ENCODE peak calls at places on chromosomes 1 and 21, in four cellular contexts. L is heart right ventricle, E is GM23248, Q is pancreas. F is an unnamed sample.
A peak's percentile ranks its signal among the peaks of the same experiment; 100 is the strongest.

GRCh38 chr1:89827902-89828301 is 7.1 kb downstream of the LRRC8D start:
- DNase-seq in L (no peak), E (no peak), Q (no peak), F (no peak)

GRCh38 chr1:178196631-178197030 is 102.7 kb downstream of the RASAL2 start:
- DNase-seq in L (no peak), E (no peak), Q (no peak), F (no peak)

GRCh38 chr1:8913457-8913856 is 32.2 kb upstream of the CA6 start:
- DNase-seq in L (no peak), E (no peak), Q (no peak), F (no peak)

GRCh38 chr1:246836169-246836568 is 95.6 kb downstream of the AHCTF1 start:
- DNase-seq in L (no peak), E (peak; percentile 13), Q (no peak), F (no peak)

GRCh38 chr1:182698977-182699672 is 14.7 kb upstream of the RGS8 start:
- DNase-seq in L (no peak), E (no peak), Q (no peak), F (no peak)

GRCh38 chr21:41345934-41346685 is 15.7 kb upstream of the MX2 start:
- DNase-seq in L (no peak), E (no peak), Q (peak; percentile 59), F (no peak)

GRCh38 chr1:157154940-157155514 is 16.8 kb upstream of the ETV3 start:
- DNase-seq in L (peak; percentile 85), E (peak; percentile 28), Q (peak; percentile 65), F (no peak)

GRCh38 chr1:183719976-183720497 is 66.9 kb upstream of the APOBEC4 start:
- DNase-seq in L (no peak), E (peak; percentile 39), Q (no peak), F (no peak)

GRCh38 chr1:157438236-157439012 is 113.9 kb downstream of the FCRL5 start:
- DNase-seq in L (no peak), E (peak; percentile 26), Q (no peak), F (no peak)

GRCh38 chr1:234188454-234188792 is 184.8 kb upstream of the COA6 start:
- DNase-seq in L (no peak), E (no peak), Q (no peak), F (peak; percentile 45)

GRCh38 chr21:29481641-29482040 is 182.9 kb downstream of the BACH1 start:
- DNase-seq in L (no peak), E (peak; percentile 67), Q (no peak), F (no peak)

GRCh38 chr1:223403184-223403815 is 10.1 kb downstream of the CCDC185 start:
- DNase-seq in L (no peak), E (peak; percentile 68), Q (no peak), F (no peak)

GRCh38 chr1:116988908-116989307 is 12.7 kb upstream of the CD101 start:
- DNase-seq in L (no peak), E (peak; percentile 13), Q (peak; percentile 34), F (no peak)

GRCh38 chr1:116988248-116988647 is 13.3 kb upstream of the CD101 start:
- DNase-seq in L (peak; percentile 29), E (peak; percentile 76), Q (no peak), F (no peak)

GRCh38 chr1:116986531-116987255 is 14.9 kb upstream of the CD101 start:
- DNase-seq in L (no peak), E (no peak), Q (peak; percentile 32), F (no peak)

GRCh38 chr1:116984406-116985160 is 17.0 kb upstream of the CD101 start:
- DNase-seq in L (peak; percentile 57), E (peak; percentile 33), Q (no peak), F (no peak)

DNA sequence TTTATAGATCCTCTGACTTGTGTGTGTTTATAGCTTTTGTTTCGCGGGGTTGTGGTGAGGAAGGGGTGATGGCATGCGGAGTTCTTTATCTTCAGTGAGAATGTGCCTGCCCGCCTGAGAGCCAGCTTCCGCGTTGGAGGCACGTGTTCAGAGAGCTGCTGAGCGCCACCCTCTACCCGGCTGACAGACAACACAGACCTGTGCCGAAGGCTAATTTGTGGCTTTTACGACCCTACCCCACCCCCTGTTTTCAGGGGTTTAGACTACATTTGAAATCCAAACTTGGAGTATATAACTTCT is 14.4 kb upstream of the CD101 start:
- DNase-seq in L (no peak), E (no peak), Q (peak; percentile 59), F (no peak)
- H3K4me3 ChIP-seq in L (no peak overlapping the region), E (no peak overlapping the region), Q (no peak overlapping the region), F (no peak overlapping the region)

GRCh38 chr1:36329817-36330216 is 6.4 kb upstream of the EVA1B start:
- DNase-seq in L (no peak), E (no peak), Q (no peak), F (no peak)

GRCh38 chr1:36328713-36329112 is 5.3 kb upstream of the EVA1B start:
- DNase-seq in L (no peak), E (peak; percentile 27), Q (no peak), F (no peak)

GRCh38 chr1:36327421-36328087 is 4.1 kb upstream of the EVA1B start:
- DNase-seq in L (no peak), E (peak; percentile 74), Q (no peak), F (no peak)

GRCh38 chr1:36326499-36326898 is 3.1 kb upstream of the EVA1B start:
- DNase-seq in L (no peak), E (peak; percentile 37), Q (no peak), F (no peak)

GRCh38 chr1:36328088-36328480 is 4.6 kb upstream of the EVA1B start:
- DNase-seq in L (no peak), E (no peak), Q (no peak), F (no peak)
- H3K4me3 ChIP-seq in L (no peak overlapping the region), E (no peak overlapping the region), Q (no peak overlapping the region), F (no peak overlapping the region)

DNA sequence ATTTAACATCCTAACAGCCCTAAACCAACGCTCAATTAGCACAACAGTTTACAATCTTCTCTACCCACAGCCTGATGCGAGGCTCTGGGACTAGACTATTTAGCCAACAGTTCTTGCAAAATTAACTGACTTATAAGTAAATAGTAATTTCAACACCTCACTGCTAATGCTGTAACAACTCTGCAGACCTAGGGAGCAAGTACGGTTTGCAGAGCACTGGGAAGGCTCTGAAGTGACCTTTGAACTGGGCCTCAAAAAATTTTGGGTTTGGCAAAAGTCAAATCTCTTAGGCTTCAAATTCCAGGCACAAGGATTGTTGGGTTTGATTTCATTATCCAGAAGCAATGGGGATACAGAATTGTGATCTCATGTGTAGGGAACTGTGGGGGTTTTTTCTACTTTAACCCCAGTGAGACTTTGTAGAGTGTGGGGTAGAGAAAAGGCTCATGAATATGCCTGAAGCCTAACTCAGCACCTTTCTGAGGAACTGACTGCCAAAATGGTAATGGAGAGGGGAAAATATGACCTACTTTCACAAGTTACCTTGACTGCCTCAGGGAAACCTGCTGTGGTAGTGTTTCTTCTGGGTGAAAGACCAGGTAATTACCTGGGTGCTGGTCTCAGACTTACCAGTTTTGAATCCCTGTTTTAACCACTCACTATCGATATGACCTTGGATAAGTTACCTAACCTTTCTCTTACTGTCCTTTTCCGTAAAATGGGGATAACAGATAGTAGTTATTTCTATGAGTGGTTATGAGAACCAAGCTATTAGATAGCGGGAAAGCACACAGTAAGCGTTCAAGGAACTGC is 889 bp upstream of the TXLNA start:
- DNase-seq in L (no peak), E (no peak), Q (no peak), F (no peak)
- H3K4me3 ChIP-seq in L (peak overlapping the region; percentile 79), E (peak overlapping the region; percentile 92), Q (no peak overlapping the region), F (no peak overlapping the region)

DNA sequence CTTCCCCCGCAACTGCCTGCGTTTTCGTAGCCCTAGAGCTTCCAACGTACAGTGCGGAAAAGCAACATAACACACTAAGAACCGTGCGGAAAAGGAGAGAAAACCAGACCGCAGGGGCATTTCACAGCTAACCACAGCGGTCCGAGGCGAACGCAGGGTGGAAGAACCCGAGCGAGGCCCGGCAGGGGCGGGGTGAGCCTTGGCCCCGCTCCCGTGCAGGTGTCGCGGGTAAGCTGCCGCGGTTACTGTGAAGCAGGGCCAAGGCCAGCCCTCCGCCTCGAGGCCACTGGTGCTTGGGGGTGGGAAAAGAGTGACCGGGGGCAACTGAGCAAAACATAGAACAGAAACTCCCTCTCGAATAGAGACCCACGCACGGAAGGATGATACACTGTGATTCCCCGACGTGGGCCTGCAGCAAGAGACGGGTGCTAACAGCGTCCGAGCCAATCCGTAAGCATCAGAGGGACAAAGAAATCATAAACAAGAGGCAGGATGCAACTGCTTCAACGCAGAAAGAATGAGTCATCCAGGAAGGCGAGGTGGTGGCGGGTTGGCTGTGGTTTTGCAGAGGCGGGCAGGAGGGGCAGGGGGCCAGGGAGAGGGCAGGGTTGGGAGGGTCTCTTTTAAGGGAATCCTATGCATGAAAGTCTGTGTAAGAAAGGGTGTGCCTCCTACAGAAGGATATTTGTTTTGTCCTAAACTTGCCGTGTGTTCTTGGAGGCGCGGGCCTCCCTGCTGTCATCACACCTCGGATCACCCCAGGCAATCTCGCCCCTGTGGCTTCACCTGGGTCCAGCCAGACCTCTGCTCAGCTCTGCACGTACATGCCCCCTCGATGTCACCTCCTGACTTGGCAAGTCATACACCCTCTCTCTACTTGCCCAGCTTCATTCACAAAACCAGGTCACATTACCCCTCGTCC is 7.3 kb downstream of the GNG4 start:
- DNase-seq in L (no peak), E (no peak), Q (no peak), F (no peak)
- H3K4me3 ChIP-seq in L (no peak overlapping the region), E (no peak overlapping the region), Q (no peak overlapping the region), F (no peak overlapping the region)

GRCh38 chr1:22052115-22053017 is at the start of gene CDC42:
- DNase-seq in L (peak; percentile 97), E (peak; percentile 98), Q (peak; percentile 96), F (peak; percentile 84)

GRCh38 chr1:22053861-22054770 is 1.6 kb downstream of the CDC42 start:
- DNase-seq in L (no peak), E (peak; percentile 30), Q (no peak), F (no peak)

GRCh38 chr1:22053018-22053860 is 730 bp downstream of the CDC42 start:
- DNase-seq in L (peak; percentile 49), E (peak; percentile 88), Q (peak; percentile 68), F (no peak)

GRCh38 chr1:22050330-22050729 is 2.2 kb upstream of the CDC42 start:
- DNase-seq in L (no peak), E (no peak), Q (no peak), F (no peak)

GRCh38 chr1:22051607-22052114 is 848 bp upstream of the CDC42 start:
- DNase-seq in L (no peak), E (no peak), Q (no peak), F (no peak)
- H3K4me3 ChIP-seq in L (no peak overlapping the region), E (no peak overlapping the region), Q (no peak overlapping the region), F (no peak overlapping the region)

DNA sequence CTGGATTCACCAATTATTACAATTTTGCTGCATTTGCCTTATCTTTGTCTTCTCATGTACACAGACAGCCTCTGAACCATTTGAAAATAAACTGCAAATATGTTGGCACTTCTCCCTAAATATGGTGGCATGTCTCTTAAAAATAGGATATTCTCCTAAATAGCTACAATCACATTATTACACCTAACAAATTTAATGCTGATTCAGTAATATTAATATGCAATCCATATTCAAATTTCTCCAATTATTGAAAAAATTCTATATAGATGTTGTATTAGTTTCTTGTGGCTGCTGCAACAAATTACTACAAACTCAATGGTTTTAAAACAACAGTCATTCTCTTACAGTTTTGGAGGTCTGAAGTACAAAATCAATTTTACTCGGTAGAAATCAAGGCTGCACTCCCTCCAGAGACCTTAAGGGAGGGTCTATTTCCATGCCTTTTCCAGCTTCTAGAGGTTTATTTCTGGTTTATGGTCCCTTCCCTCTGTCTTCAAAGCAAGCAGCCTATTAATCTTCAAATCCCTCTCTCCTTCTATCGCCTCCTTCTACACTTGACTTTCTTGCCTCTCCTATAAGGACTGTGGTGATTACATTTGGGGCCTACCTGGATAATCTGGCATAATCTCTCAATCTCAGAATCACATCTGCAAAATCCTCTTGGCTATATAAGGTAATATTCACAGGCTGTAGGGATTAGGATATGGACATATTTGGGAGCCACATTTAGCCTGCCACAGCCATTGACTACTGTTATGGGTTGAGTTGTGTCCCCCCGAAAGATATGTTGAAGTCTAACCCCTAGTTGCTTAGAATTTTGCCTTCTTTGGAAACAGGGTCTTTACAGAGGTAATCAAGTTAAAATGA is 52.5 kb upstream of the BOLA1 start:
- DNase-seq in L (no peak), E (no peak), Q (no peak), F (no peak)
- H3K4me3 ChIP-seq in L (no peak overlapping the region), E (no peak overlapping the region), Q (no peak overlapping the region), F (no peak overlapping the region)

GRCh38 chr21:36704958-36705678 is 6.2 kb downstream of the SIM2 start:
- DNase-seq in L (no peak), E (no peak), Q (no peak), F (no peak)
- H3K4me3 ChIP-seq in L (peak overlapping the region; percentile 26), E (no peak overlapping the region), Q (no peak overlapping the region), F (no peak overlapping the region)